ENCODE peak calls at places on chromosomes 7 and 10, in eight cellular contexts. Q is HCT116, Z is fibroblast of mammary gland, D is neural progenitor cell, F is AG09309, N is AG10803, X is MCF 10A, J is left ventricle myocardium inferior. H is an unnamed sample.

GRCh38 chr10:69864321-69864720 is 62.6 kb downstream of the COL13A1 start:
- DNase-seq in N (peak; percentile 88), D (no peak), J (no peak), X (peak; percentile 82), F (peak; percentile 78), Z (peak; percentile 95), Q (peak; percentile 66), H (no peak)

GRCh38 chr10:43199088-43199683 is 60.9 kb downstream of the CSGALNACT2 start:
- DNase-seq in J (no peak), D (no peak), X (no peak), F (no peak), Q (no peak), N (no peak), Z (no peak), H (peak; percentile 12)

GRCh38 chr7:105245398-105246099 is 143.2 kb downstream of the SRPK2 start:
- DNase-seq in J (no peak), X (no peak), D (no peak), Q (no peak), F (no peak), Z (no peak), N (no peak), H (no peak)

GRCh38 chr7:136677456-136678365 is 190.7 kb upstream of the CHRM2 start:
- DNase-seq in X (peak; percentile 25), F (no peak), J (no peak), Q (no peak), N (peak; percentile 8), D (no peak), Z (peak; percentile 30), H (no peak)

GRCh38 chr10:110676016-110676415 is 31.9 kb downstream of the RBM20 start:
- DNase-seq in Q (no peak), Z (no peak), N (peak; percentile 67), J (no peak), F (no peak), D (no peak), X (no peak), H (no peak)

GRCh38 chr10:802506-802905 is 113.0 kb upstream of the DIP2C start:
- DNase-seq in F (no peak), J (no peak), X (no peak), Q (no peak), D (no peak), N (no peak), Z (no peak), H (no peak)

GRCh38 chr7:726854-727103 is 280 bp downstream of the DNAAF5 start:
- DNase-seq in J (no peak), D (no peak), Q (no peak), F (no peak), Z (no peak), N (no peak), X (no peak), H (no peak)

GRCh38 chr10:14749051-14749809 is 25.5 kb downstream of the FAM107B start:
- DNase-seq in Z (no peak), N (no peak), F (no peak), Q (no peak), X (no peak), D (no peak), J (no peak), H (no peak)

GRCh38 chr7:80087768-80088170 is 46.9 kb upstream of the GNAI1 start:
- DNase-seq in D (no peak), F (no peak), Q (no peak), X (no peak), N (peak; percentile 17), J (no peak), Z (peak; percentile 28), H (no peak)

GRCh38 chr7:67453580-67453979 is 456.9 kb downstream of the TYW1 start:
- DNase-seq in Z (no peak), D (no peak), J (no peak), Q (no peak), X (no peak), F (no peak), N (no peak), H (no peak)

GRCh38 chr7:126485791-126486190 is 767.0 kb downstream of the GRM8 start:
- DNase-seq in J (no peak), F (no peak), X (no peak), N (no peak), Z (no peak), Q (no peak), D (no peak), H (no peak)

GRCh38 chr10:111089293-111089692 is 12.5 kb downstream of the ADRA2A start:
- DNase-seq in X (no peak), J (no peak), Z (no peak), F (no peak), Q (no peak), D (no peak), N (no peak), H (no peak)

GRCh38 chr7:98771519-98772241 is 98.1 kb downstream of the TMEM130 start:
- DNase-seq in D (peak; percentile 57), Q (no peak), N (peak; percentile 89), Z (peak; percentile 73), X (peak; percentile 40), J (peak; percentile 23), F (peak; percentile 57), H (no peak)

GRCh38 chr10:131212763-131213325 is 98.7 kb downstream of the TCERG1L start:
- DNase-seq in J (no peak), Q (no peak), X (no peak), N (no peak), Z (no peak), F (no peak), D (no peak), H (no peak)

GRCh38 chr7:74449809-74450397 is 3.8 kb upstream of the GTF2IRD1 start:
- DNase-seq in D (peak; percentile 80), N (peak; percentile 45), Z (peak; percentile 63), X (peak; percentile 71), Q (peak; percentile 48), J (peak; percentile 25), F (no peak), H (peak; percentile 88)

GRCh38 chr10:68796609-68797008 is 30.7 kb upstream of the STOX1 start:
- DNase-seq in Z (peak; percentile 63), D (no peak), X (no peak), N (peak; percentile 72), F (no peak), J (no peak), Q (no peak), H (no peak)

GRCh38 chr10:86651021-86651471 is 3.3 kb upstream of the OPN4 start:
- DNase-seq in X (no peak), Z (no peak), N (no peak), F (no peak), D (no peak), Q (no peak), J (no peak), H (no peak)

GRCh38 chr10:43039629-43040481 is 37.0 kb upstream of the RET start:
- DNase-seq in D (no peak), N (no peak), Z (peak; percentile 6), J (no peak), Q (no peak), F (no peak), X (no peak), H (no peak)

GRCh38 chr10:115141254-115141653 is 48.1 kb downstream of the ATRNL1 start:
- DNase-seq in D (peak; percentile 28), J (no peak), Q (peak; percentile 15), X (peak; percentile 27), F (no peak), N (peak; percentile 5), Z (peak; percentile 15), H (peak; percentile 13)
- TF ChIP-seq CTCF in D (peak; percentile 65), J (peak; percentile 40), Q (peak; percentile 70), X (peak; percentile 31), F (peak; percentile 25), N (peak; percentile 43), Z (peak; percentile 28), H (peak; percentile 19)

DNA sequence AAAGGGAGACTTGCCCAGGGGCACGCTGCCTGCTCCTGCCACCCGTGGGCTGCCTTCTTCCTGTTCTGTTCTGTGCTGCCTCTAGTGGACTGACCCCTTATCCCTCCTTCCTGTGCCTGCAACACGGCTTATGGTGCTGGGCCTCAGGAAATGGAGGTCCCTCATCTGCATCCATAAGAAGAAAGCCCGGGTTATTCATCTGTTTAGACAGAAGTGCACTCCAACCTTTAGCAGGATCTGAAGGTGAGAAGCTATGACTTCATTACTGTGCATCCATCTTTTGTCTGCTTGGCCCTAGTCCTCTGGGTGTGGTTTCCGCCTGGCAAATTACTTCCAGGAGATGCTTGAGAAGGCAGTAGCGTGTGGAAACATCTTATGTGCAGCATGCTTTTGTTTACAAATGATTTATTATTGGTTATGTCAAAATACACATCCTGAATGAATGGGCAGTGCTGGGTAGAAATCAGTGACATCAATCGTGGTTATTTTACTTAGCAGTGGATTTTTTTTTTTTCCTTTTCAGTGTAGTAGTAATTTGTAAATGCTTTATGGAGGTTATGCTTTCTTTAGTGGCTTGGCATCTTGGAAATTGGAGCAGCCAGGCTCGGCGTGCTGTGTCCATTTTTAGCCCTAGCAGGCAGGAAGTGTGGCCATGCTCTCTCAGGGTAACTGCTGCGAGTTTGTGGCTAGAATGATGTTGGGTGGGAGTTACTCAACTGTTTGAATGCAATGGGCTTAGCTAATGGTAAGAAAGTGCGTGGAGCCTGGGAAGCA is 12.7 kb downstream of the PTPRE start:
- DNase-seq in X (peak; percentile 54), Z (peak; percentile 79), J (no peak), F (peak; percentile 79), D (no peak), Q (no peak), N (peak; percentile 92), H (no peak)
- TF ChIP-seq CTCF in X (no peak), Z (peak; percentile 36), J (peak; percentile 31), F (peak; percentile 46), D (peak; percentile 34), Q (peak; percentile 66), N (peak; percentile 33), H (no peak)

GRCh38 chr7:41315764-41316163 is 387.1 kb downstream of the INHBA start:
- DNase-seq in N (no peak), D (peak; percentile 11), F (no peak), J (no peak), Q (no peak), Z (no peak), X (no peak), H (no peak)
- TF ChIP-seq CTCF in N (no peak), D (peak; percentile 50), F (peak; percentile 27), J (no peak), Q (peak; percentile 62), Z (peak; percentile 24), X (peak; percentile 17), H (no peak)

DNA sequence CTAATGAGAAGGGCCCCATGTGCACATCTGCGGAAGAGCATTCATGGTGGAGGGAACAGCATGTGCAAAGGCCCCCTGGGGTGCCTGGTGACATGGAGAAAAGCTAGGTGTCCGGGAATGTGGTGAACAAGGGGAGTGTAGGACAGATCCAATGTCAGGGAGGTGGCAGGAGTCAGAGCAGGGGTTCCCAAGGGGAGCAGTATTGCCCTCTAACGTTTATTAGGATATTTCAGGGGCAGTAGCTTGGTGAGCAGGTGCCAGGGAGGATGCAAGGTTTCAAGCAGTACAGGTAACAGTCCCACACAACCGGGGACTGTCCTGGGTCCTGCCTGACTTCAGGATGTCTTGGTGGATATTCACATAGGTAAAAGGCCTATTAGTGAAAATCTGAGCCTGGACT is 209.6 kb downstream of the EMX2 start:
- DNase-seq in Z (no peak), N (no peak), D (no peak), F (no peak), X (no peak), J (no peak), Q (no peak), H (no peak)
- TF ChIP-seq CTCF in Z (no peak), N (no peak), D (no peak), F (no peak), X (no peak), J (no peak), Q (no peak), H (no peak)

H was measured in GM13976.